ENCODE peak calls at places on chromosomes 7 and 10, in six cellular contexts. M is suprapubic skin, R is GM12878, K is esophagus muscularis mucosa, D is K562, F is stomach. Q is an unnamed sample.
A peak's percentile ranks its signal among the peaks of the same experiment; 100 is the strongest.

GRCh38 chr10:43188702-43189101 is 50.5 kb downstream of the CSGALNACT2 start:
- DNase-seq in M (no peak), F (no peak), D (no peak), K (no peak), R (no peak), Q (no peak)

GRCh38 chr10:18400201-18400910 is 251.0 kb downstream of the NSUN6 start:
- DNase-seq in F (no peak), K (no peak), R (peak; percentile 54), D (peak; percentile 12), M (no peak), Q (no peak)

GRCh38 chr7:118369987-118370386 is 145.5 kb downstream of the ANKRD7 start:
- DNase-seq in F (no peak), M (no peak), K (no peak), D (peak; percentile 12), R (no peak), Q (no peak)

GRCh38 chr10:84026821-84027257 is 112.5 kb upstream of the GHITM start:
- DNase-seq in K (peak; percentile 60), F (no peak), R (no peak), M (no peak), D (peak; percentile 52), Q (no peak)

GRCh38 chr7:47634273-47634672 is 52.4 kb upstream of the TNS3 start:
- DNase-seq in M (no peak), D (no peak), F (no peak), K (no peak), R (no peak), Q (no peak)

GRCh38 chr7:8702807-8703206 is 269.4 kb downstream of the NXPH1 start:
- DNase-seq in K (no peak), M (no peak), F (no peak), R (no peak), D (no peak), Q (no peak)

GRCh38 chr10:101631821-101632475 is 43.8 kb downstream of the DPCD start:
- DNase-seq in R (no peak), D (no peak), F (no peak), M (no peak), K (no peak), Q (no peak)

GRCh38 chr7:36762394-36762793 is 38.1 kb upstream of the AOAH start:
- DNase-seq in F (no peak), R (no peak), K (no peak), D (no peak), M (no peak), Q (no peak)

GRCh38 chr10:34959321-34959720 is 130.8 kb downstream of the CUL2 start:
- DNase-seq in R (no peak), F (no peak), M (no peak), D (no peak), K (no peak), Q (no peak)

GRCh38 chr7:47786557-47787248 is 161.6 kb downstream of the PKD1L1 start:
- DNase-seq in F (no peak), M (no peak), D (no peak), R (no peak), K (peak; percentile 90), Q (peak; percentile 35)

GRCh38 chr7:51356849-51357516 is 40.4 kb upstream of the COBL start:
- DNase-seq in R (no peak), M (no peak), F (peak; percentile 74), D (no peak), K (no peak), Q (peak; percentile 48)

GRCh38 chr10:80452069-80452468 is 2.0 kb upstream of the TSPAN14 start:
- DNase-seq in K (no peak), M (no peak), R (no peak), D (no peak), F (no peak), Q (no peak)

GRCh38 chr10:88048312-88048711 is 184.9 kb downstream of the PTEN start:
- DNase-seq in F (no peak), K (no peak), D (no peak), M (no peak), R (no peak), Q (no peak)

GRCh38 chr7:19177269-19177668 is 32.0 kb upstream of the FERD3L start:
- DNase-seq in F (no peak), K (no peak), R (no peak), D (no peak), M (no peak), Q (no peak)

GRCh38 chr10:60237977-60238376 is 151.7 kb downstream of the ANK3 start:
- DNase-seq in M (no peak), D (no peak), K (no peak), R (peak; percentile 28), F (no peak), Q (no peak)

GRCh38 chr10:7316839-7317238 is 94.0 kb downstream of the SFMBT2 start:
- DNase-seq in R (no peak), D (no peak), M (no peak), F (no peak), K (no peak), Q (no peak)

GRCh38 chr10:129775681-129776080 is 188.4 kb downstream of the EBF3 start:
- DNase-seq in M (peak; percentile 73), R (no peak), F (peak; percentile 22), K (no peak), D (no peak), Q (no peak)

GRCh38 chr7:66920256-66920655 is 769 bp upstream of the TMEM248 start:
- DNase-seq in D (peak; percentile 14), M (no peak), R (no peak), F (no peak), K (no peak), Q (no peak)

GRCh38 chr10:103445767-103446567 is 6.2 kb downstream of the CALHM2 start:
- DNase-seq in M (peak; percentile 91), K (peak; percentile 93), D (no peak), F (no peak), R (no peak), Q (no peak)

GRCh38 chr10:72567884-72568283 is 58.0 kb downstream of the MICU1 start:
- DNase-seq in M (no peak), K (no peak), F (no peak), D (peak; percentile 41), R (no peak), Q (no peak)

DNA sequence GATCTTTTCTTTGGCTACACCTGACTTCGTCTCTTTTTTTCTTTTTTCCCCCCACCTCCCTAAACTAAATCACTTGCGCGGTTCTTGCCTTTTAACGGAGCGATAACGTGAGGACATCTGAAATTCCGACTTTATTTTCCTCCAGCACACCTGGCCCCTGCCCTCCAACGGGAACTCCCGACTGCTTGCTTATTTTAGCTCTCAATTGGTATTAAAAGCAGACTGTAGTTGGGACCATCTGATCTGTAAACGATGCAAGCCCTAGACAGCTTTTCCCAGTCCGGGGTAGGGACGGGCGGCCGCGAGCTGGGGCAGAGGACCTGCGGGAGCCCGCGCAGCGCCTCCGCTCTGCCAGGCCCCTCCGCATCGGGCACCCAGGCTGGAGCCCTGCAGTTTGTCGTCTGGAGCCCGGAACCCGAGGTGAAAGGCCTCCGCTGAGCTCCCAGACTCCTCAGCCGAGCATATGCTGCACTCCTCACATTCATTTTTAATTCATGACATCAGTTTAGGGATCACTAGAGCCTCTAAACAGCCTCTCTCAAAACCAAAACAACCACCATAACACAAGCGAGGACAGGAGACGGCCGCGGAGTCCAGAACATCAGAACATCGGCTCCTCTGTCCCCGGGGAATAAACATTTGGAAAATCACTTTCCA is 10.0 kb upstream of the EMX2 start:
- DNase-seq in D (no peak), F (no peak), K (no peak), R (no peak), M (peak; percentile 74), Q (no peak)
- H3K4me3 ChIP-seq in D (no peak overlapping the region), F (no peak overlapping the region), K (no peak overlapping the region), R (no peak overlapping the region), M (peak overlapping the region; percentile 20), Q (no peak overlapping the region)

DNA sequence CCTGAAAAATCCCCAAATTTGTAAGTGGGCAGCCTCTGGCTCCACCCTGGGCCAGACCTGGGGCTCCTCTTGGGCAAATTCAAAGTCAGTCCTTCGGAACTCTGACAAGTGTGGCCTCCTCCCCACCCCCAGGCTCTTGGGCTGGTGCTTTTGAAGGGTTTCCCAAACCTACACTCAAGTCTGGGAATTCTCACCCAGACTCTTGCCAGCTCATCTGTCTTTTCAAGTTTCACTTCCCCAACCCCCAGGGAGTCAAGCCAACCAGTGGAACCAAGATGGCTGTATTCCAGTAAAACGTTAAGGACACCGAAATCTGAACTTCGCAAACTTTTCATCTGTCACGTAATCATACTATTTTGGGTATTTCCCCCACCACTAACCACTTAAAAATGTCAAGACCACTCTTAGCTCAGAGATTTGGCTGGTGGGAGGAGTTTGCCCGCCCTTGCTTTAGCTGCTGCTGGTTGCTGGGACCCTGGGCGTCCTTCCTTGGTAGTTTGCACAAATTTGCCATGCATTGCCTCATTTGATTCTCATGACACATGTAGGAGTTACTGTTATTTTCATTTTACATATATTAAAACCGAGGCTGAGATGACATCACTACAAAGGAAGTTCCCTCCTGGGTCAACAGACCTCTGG is 1.7 kb upstream of the MYO1G start:
- DNase-seq in D (no peak), K (no peak), M (no peak), F (no peak), R (peak; percentile 97), Q (no peak)
- H3K4me1 ChIP-seq in D (peaks cover 40% of the 10 kb centered on the region), K (peaks cover 53% of the 10 kb centered on the region), M (peaks cover 45% of the 10 kb centered on the region), F (peaks cover 33% of the 10 kb centered on the region), R (peaks cover 57% of the 10 kb centered on the region), Q (no peaks in the 10 kb centered on the region)

DNA sequence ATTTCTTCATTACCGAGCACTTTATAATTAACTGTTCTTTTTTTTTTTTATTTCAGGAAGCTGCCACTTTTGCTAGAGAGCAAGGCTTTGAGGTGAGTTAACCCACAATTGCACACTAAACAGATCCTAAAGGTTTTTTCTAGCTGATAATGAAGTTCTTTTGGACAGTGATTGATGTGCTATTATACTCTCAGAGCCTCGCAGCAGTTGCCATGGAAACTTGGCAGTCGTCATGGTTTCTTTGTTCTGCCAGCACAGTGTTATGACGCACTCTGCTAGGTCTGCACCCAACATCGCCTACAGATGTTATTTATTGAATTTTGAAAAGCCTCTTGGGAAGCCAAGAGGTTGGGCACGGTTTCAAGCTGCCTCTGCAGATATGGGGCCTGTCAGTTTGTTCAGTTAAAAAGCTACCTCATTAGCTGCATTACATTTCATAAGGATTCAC is 237.2 kb upstream of the KAT6B start:
- DNase-seq in F (peak; percentile 80), K (peak; percentile 97), D (peak; percentile 25), R (peak; percentile 82), M (peak; percentile 94), Q (peak; percentile 60)
- TF ChIP-seq POLR2AphosphoS5 in F (peak; percentile 82), K (peak; percentile 78), D (no peak), R (no peak), M (peak; percentile 90), Q (peak; percentile 79)

GRCh38 chr7:116251675-116252074 is 41.3 kb downstream of the TES start:
- DNase-seq in D (no peak), M (no peak), K (no peak), R (no peak), F (no peak), Q (no peak)

GRCh38 chr7:116257156-116257555 is 46.8 kb downstream of the TES start:
- DNase-seq in K (no peak), R (no peak), M (no peak), F (no peak), D (no peak), Q (no peak)

GRCh38 chr7:116249969-116250553 is 39.7 kb downstream of the TES start:
- DNase-seq in F (no peak), K (no peak), R (no peak), M (no peak), D (peak; percentile 47), Q (no peak)

GRCh38 chr7:116246357-116246756 is 36.0 kb downstream of the TES start:
- DNase-seq in F (no peak), K (no peak), M (no peak), D (no peak), R (no peak), Q (no peak)

DNA sequence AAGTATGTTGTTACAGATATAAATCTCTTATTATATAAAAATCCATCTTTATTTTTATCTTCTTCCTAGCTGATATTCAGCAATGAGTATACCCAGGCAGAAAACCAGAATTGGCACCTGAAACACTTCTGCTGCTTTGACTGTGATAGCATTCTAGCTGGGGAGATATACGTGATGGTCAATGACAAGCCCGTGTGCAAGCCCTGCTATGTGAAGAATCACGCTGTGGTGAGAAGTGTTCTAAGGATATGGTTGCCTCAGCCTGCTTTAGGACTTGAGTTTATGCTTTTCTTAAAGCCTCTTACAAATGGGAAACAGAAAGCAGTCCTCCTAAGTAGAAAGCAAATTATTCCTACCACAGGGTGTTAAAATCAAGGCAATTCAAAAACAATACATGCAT is 41.9 kb downstream of the TES start:
- DNase-seq in K (no peak), R (no peak), M (no peak), D (no peak), F (no peak), Q (no peak)
- H3K4me3 ChIP-seq in K (no peak overlapping the region), R (no peak overlapping the region), M (no peak overlapping the region), D (no peak overlapping the region), F (no peak overlapping the region), Q (no peak overlapping the region)

Q was measured in prostate gland.